ENCODE peak calls at places on chromosomes 13 and 19, in seven cellular contexts. R, L, Y, B, X, A and J are unnamed samples.

GRCh38 chr19:46601318-46602224 is at the start of gene CALM3:
- DNase-seq in A (no peak), L (peak), Y (no peak), B (no peak), X (peak), R (no peak), J (no peak)

GRCh38 chr13:112732679-112733078 is 42.8 kb downstream of the ATP11A start:
- DNase-seq in B (no peak), Y (no peak), R (no peak), L (peak), A (no peak), X (no peak), J (no peak)

GRCh38 chr19:41307954-41308449 is 2.0 kb upstream of the CCDC97 start:
- DNase-seq in L (no peak), R (no peak), A (no peak), Y (no peak), B (no peak), X (no peak), J (no peak)

GRCh38 chr19:12956446-12957388 is at the start of gene GADD45GIP1:
- DNase-seq in A (peak), L (peak), B (peak), Y (peak), R (no peak), X (peak), J (peak)

GRCh38 chr13:110965038-110965754 is 50.3 kb upstream of the ANKRD10 start:
- DNase-seq in A (no peak), X (no peak), R (peak), Y (no peak), B (peak), L (no peak), J (no peak)

GRCh38 chr13:113650731-113651148 is 7.3 kb downstream of the ATP4B start:
- DNase-seq in Y (no peak), B (no peak), L (no peak), X (peak), A (no peak), R (no peak), J (peak)

GRCh38 chr13:109764474-109765292 is 21.7 kb downstream of the IRS2 start:
- DNase-seq in B (peak), X (peak), L (no peak), A (peak), R (no peak), Y (no peak), J (peak)

GRCh38 chr13:66312312-66313087 is 917.6 kb downstream of the PCDH9 start:
- DNase-seq in X (no peak), A (peak), R (peak), L (no peak), Y (no peak), B (peak), J (no peak)

GRCh38 chr19:44657211-44657921 is 13.7 kb downstream of the PVR start:
- DNase-seq in L (peak), A (peak), B (peak), X (peak), R (no peak), Y (peak), J (peak)

GRCh38 chr13:77893066-77893465 is 25.6 kb downstream of the EDNRB start:
- DNase-seq in L (no peak), X (no peak), B (no peak), A (no peak), Y (no peak), R (no peak), J (no peak)

GRCh38 chr19:10625003-10625761 is at the start of gene SLC44A2:
- DNase-seq in R (no peak), X (peak), B (peak), Y (peak), A (peak), L (peak), J (peak)

GRCh38 chr19:29320076-29320475 is 107.1 kb upstream of the UQCRFS1 start:
- DNase-seq in L (no peak), B (no peak), A (no peak), R (no peak), Y (no peak), X (no peak), J (no peak)

GRCh38 chr13:99057310-99057975 is 79.6 kb upstream of the DOCK9 start:
- DNase-seq in B (peak), A (peak), L (no peak), Y (no peak), X (no peak), R (no peak), J (no peak)

GRCh38 chr13:30679483-30680330 is 55.6 kb upstream of the ALOX5AP start:
- DNase-seq in B (peak), R (no peak), A (peak), L (no peak), Y (no peak), X (peak), J (no peak)

GRCh38 chr13:89061821-89062220 is 1390.7 kb downstream of the SLITRK5 start:
- DNase-seq in R (no peak), B (no peak), A (no peak), X (no peak), L (peak), Y (no peak), J (no peak)

GRCh38 chr13:106343831-106344230 is 191.6 kb downstream of the EFNB2 start:
- DNase-seq in B (no peak), L (no peak), A (no peak), X (no peak), R (no peak), Y (no peak), J (no peak)

GRCh38 chr13:113220877-113221276 is 11.5 kb downstream of the CUL4A start:
- DNase-seq in B (peak), Y (peak), A (no peak), X (peak), L (no peak), R (no peak), J (peak)

GRCh38 chr19:47310819-47311218 is 1.2 kb downstream of the C5AR1 start:
- DNase-seq in B (peak), L (peak), Y (peak), A (peak), X (no peak), R (no peak), J (peak)

GRCh38 chr13:99442273-99442895 is 58.9 kb upstream of the TM9SF2 start:
- DNase-seq in Y (no peak), A (peak), B (peak), X (peak), L (peak), R (no peak), J (no peak)

GRCh38 chr13:106132216-106132615 is 403.2 kb downstream of the EFNB2 start:
- DNase-seq in A (no peak), R (no peak), Y (no peak), X (no peak), B (no peak), L (no peak), J (no peak)

GRCh38 chr19:13398780-13399726 is 107.2 kb downstream of the CACNA1A start:
- DNase-seq in A (peak), B (peak), R (peak), L (no peak), X (no peak), Y (peak), J (no peak)

GRCh38 chr19:54248016-54248601 is 5.5 kb upstream of the LILRA6 start:
- DNase-seq in R (no peak), A (no peak), B (peak), Y (no peak), X (no peak), L (no peak), J (no peak)

GRCh38 chr19:14536926-14537692 is 7.7 kb downstream of the TECR start:
- DNase-seq in A (peak), X (peak), B (peak), Y (peak), L (no peak), R (no peak), J (peak)

GRCh38 chr13:35720690-35721554 is 244.4 kb upstream of the MAB21L1 start:
- DNase-seq in Y (peak), A (peak), X (peak), R (no peak), L (peak), B (peak), J (peak)

GRCh38 chr13:111575276-111575675 is 254.8 kb downstream of the TEX29 start:
- DNase-seq in R (no peak), Y (no peak), A (no peak), L (no peak), X (no peak), B (no peak), J (no peak)

GRCh38 chr13:101706651-101707050 is 254.2 kb downstream of the ITGBL1 start:
- DNase-seq in A (peak), X (no peak), L (no peak), B (peak), R (peak), Y (no peak), J (peak)